ENCODE peak calls at places on chromosomes 7 and 10, in ten cellular contexts. N is activated CD8-positive, alpha-beta memory T cell treated with anti-CD3 and anti-CD28 coated beads, Interleukin-2, amount 50 U/mL, for 48 hours; C is substantia nigra; U is AG10803; T is activated CD4-positive, CD25-positive, alpha-beta regulatory T cell treated with anti-CD3 and anti-CD28 coated beads, Interleukin-2, amount 50 U/mL, for 72 hours; P is AG09319; Z is GM04503; I is astrocyte of the spinal cord; A is thoracic aorta; R is CD4-positive, CD25-positive, alpha-beta regulatory T cell. Y is an unnamed sample.

GRCh38 chr10:112520864-112521263 is 73.8 kb downstream of the VTI1A start:
- DNase-seq in N (no peak), C (no peak), U (no peak), T (no peak), P (no peak), Z (no peak), I (no peak), A (no peak), R (no peak), Y (no peak)

GRCh38 chr10:12097791-12098190 is 29.0 kb downstream of the DHTKD1 start:
- DNase-seq in N (no peak), C (no peak), U (no peak), T (no peak), P (no peak), Z (no peak), I (no peak), A (no peak), R (no peak), Y (peak)

GRCh38 chr10:71433983-71434744 is 37.4 kb downstream of the CDH23 start:
- DNase-seq in N (peak), C (no peak), U (no peak), T (no peak), P (no peak), Z (no peak), I (no peak), A (no peak), R (no peak), Y (no peak)

GRCh38 chr7:69813637-69814240 is 215.5 kb downstream of the AUTS2 start:
- DNase-seq in N (no peak), C (no peak), U (peak), T (no peak), P (no peak), Z (no peak), I (no peak), A (no peak), R (no peak), Y (no peak)

GRCh38 chr10:21197838-21198237 is 300.7 kb upstream of the NEBL start:
- DNase-seq in N (no peak), C (no peak), U (no peak), T (no peak), P (no peak), Z (no peak), I (no peak), A (no peak), R (no peak), Y (no peak)

GRCh38 chr10:100370561-100370975 is 23.5 kb downstream of the SCD start:
- DNase-seq in N (no peak), C (no peak), U (peak), T (no peak), P (no peak), Z (no peak), I (peak), A (no peak), R (peak), Y (no peak)

GRCh38 chr10:71232089-71232998 is 20.0 kb downstream of the UNC5B start:
- DNase-seq in N (no peak), C (peak), U (peak), T (no peak), P (peak), Z (no peak), I (peak), A (no peak), R (no peak), Y (no peak)

GRCh38 chr7:44967571-44968446 is 11.0 kb downstream of the MYO1G start:
- DNase-seq in N (peak), C (no peak), U (no peak), T (peak), P (no peak), Z (no peak), I (no peak), A (no peak), R (no peak), Y (no peak)

GRCh38 chr10:17001961-17002749 is 127.5 kb downstream of the CUBN start:
- DNase-seq in N (no peak), C (no peak), U (peak), T (no peak), P (peak), Z (peak), I (peak), A (peak), R (no peak), Y (peak)

GRCh38 chr7:99112097-99112496 is 31.8 kb downstream of the SMURF1 start:
- DNase-seq in N (no peak), C (no peak), U (no peak), T (no peak), P (no peak), Z (no peak), I (no peak), A (no peak), R (no peak), Y (no peak)

GRCh38 chr7:76396039-76396732 is 13.3 kb downstream of the SSC4D start:
- DNase-seq in N (no peak), C (no peak), U (no peak), T (no peak), P (no peak), Z (no peak), I (no peak), A (no peak), R (no peak), Y (no peak)

GRCh38 chr7:85384376-85384775 is 197.5 kb upstream of the SEMA3D start:
- DNase-seq in N (no peak), C (no peak), U (no peak), T (no peak), P (no peak), Z (no peak), I (no peak), A (no peak), R (no peak), Y (no peak)

GRCh38 chr10:119505131-119505551 is 37.4 kb downstream of the RGS10 start:
- DNase-seq in N (no peak), C (no peak), U (peak), T (no peak), P (no peak), Z (no peak), I (no peak), A (no peak), R (no peak), Y (no peak)

GRCh38 chr10:21173433-21173963 is 276.4 kb upstream of the NEBL start:
- DNase-seq in N (no peak), C (peak), U (no peak), T (no peak), P (no peak), Z (no peak), I (no peak), A (no peak), R (no peak), Y (no peak)

GRCh38 chr7:11193131-11193867 is 219.6 kb downstream of the PHF14 start:
- DNase-seq in N (no peak), C (no peak), U (peak), T (no peak), P (peak), Z (no peak), I (peak), A (no peak), R (no peak), Y (no peak)

GRCh38 chr7:33190688-33191304 is 61.4 kb downstream of the BBS9 start:
- DNase-seq in N (no peak), C (no peak), U (no peak), T (no peak), P (no peak), Z (no peak), I (no peak), A (no peak), R (no peak), Y (no peak)

GRCh38 chr7:81956520-81956919 is 186.7 kb upstream of the HGF start:
- DNase-seq in N (no peak), C (no peak), U (peak), T (no peak), P (peak), Z (peak), I (peak), A (no peak), R (no peak), Y (no peak)

GRCh38 chr7:111076205-111076604 is 14.7 kb upstream of the LRRN3 start:
- DNase-seq in N (no peak), C (no peak), U (peak), T (peak), P (no peak), Z (peak), I (peak), A (no peak), R (no peak), Y (no peak)

GRCh38 chr10:65618125-65618524 is 1307.7 kb upstream of the LRRTM3 start:
- DNase-seq in N (no peak), C (no peak), U (peak), T (no peak), P (no peak), Z (no peak), I (no peak), A (no peak), R (no peak), Y (no peak)

GRCh38 chr7:36264123-36264916 is 111.3 kb downstream of the EEPD1 start:
- DNase-seq in N (no peak), C (no peak), U (peak), T (no peak), P (no peak), Z (no peak), I (no peak), A (no peak), R (no peak), Y (no peak)

GRCh38 chr7:65448824-65449504 is 75.3 kb downstream of the ZNF92 start:
- DNase-seq in N (no peak), C (no peak), U (peak), T (no peak), P (peak), Z (peak), I (peak), A (no peak), R (no peak), Y (peak)

GRCh38 chr10:101311440-101312067 is 42.4 kb upstream of the BTRC start:
- DNase-seq in N (no peak), C (no peak), U (no peak), T (no peak), P (no peak), Z (no peak), I (no peak), A (no peak), R (no peak), Y (no peak)

GRCh38 chr7:128781126-128781525 is 5.5 kb upstream of the OPN1SW start:
- DNase-seq in N (no peak), C (no peak), U (peak), T (no peak), P (no peak), Z (peak), I (peak), A (no peak), R (no peak), Y (peak)

GRCh38 chr10:117938104-117938503 is 108.6 kb downstream of the RAB11FIP2 start:
- DNase-seq in N (no peak), C (no peak), U (no peak), T (no peak), P (no peak), Z (no peak), I (no peak), A (no peak), R (no peak), Y (no peak)

GRCh38 chr10:35460852-35461460 is 124.6 kb downstream of the CCNY start:
- DNase-seq in N (no peak), C (no peak), U (no peak), T (no peak), P (no peak), Z (no peak), I (peak), A (no peak), R (no peak), Y (no peak)

GRCh38 chr10:79400567-79401004 is 44.8 kb downstream of the ZCCHC24 start:
- DNase-seq in N (peak), C (peak), U (no peak), T (peak), P (no peak), Z (no peak), I (no peak), A (no peak), R (peak), Y (no peak)

GRCh38 chr7:51138121-51139085 is 178.2 kb downstream of the COBL start:
- DNase-seq in N (no peak), C (no peak), U (no peak), T (no peak), P (no peak), Z (no peak), I (no peak), A (no peak), R (no peak), Y (no peak)

GRCh38 chr7:132276986-132277716 is 299.1 kb downstream of the PLXNA4 start:
- DNase-seq in N (no peak), C (no peak), U (peak), T (no peak), P (no peak), Z (peak), I (no peak), A (no peak), R (no peak), Y (no peak)

GRCh38 chr7:157612664-157613561 is 276.1 kb downstream of the DNAJB6 start:
- DNase-seq in N (peak), C (no peak), U (no peak), T (peak), P (no peak), Z (no peak), I (peak), A (no peak), R (peak), Y (no peak)

GRCh38 chr10:63157845-63158624 is 24.9 kb downstream of the NRBF2 start:
- DNase-seq in N (no peak), C (no peak), U (peak), T (no peak), P (peak), Z (peak), I (peak), A (no peak), R (peak), Y (peak)

GRCh38 chr7:117941138-117941810 is 68.0 kb upstream of the CTTNBP2 start:
- DNase-seq in N (no peak), C (no peak), U (peak), T (no peak), P (peak), Z (no peak), I (no peak), A (no peak), R (no peak), Y (no peak)

GRCh38 chr7:33043875-33044718 is 18.5 kb downstream of the NT5C3A start:
- DNase-seq in N (no peak), C (no peak), U (no peak), T (no peak), P (no peak), Z (no peak), I (no peak), A (no peak), R (no peak), Y (no peak)

GRCh38 chr7:53119514-53119933 is 84.1 kb downstream of the POM121L12 start:
- DNase-seq in N (no peak), C (no peak), U (no peak), T (no peak), P (no peak), Z (no peak), I (peak), A (no peak), R (no peak), Y (no peak)

GRCh38 chr10:70982443-70982842 is 94.1 kb upstream of the PCBD1 start:
- DNase-seq in N (no peak), C (no peak), U (no peak), T (no peak), P (no peak), Z (no peak), I (no peak), A (no peak), R (peak), Y (no peak)

GRCh38 chr10:371515-371914 is 236.3 kb downstream of the ZMYND11 start:
- DNase-seq in N (no peak), C (no peak), U (no peak), T (no peak), P (no peak), Z (no peak), I (no peak), A (no peak), R (no peak), Y (no peak)

GRCh38 chr10:115050375-115050960 is 42.7 kb upstream of the ATRNL1 start:
- DNase-seq in N (no peak), C (no peak), U (no peak), T (no peak), P (no peak), Z (no peak), I (no peak), A (no peak), R (no peak), Y (no peak)

GRCh38 chr7:3042861-3043489 is 692 bp downstream of the CARD11 start:
- DNase-seq in N (peak), C (no peak), U (no peak), T (peak), P (no peak), Z (no peak), I (no peak), A (no peak), R (peak), Y (no peak)

GRCh38 chr10:12042409-12042796 is 206 bp downstream of the UPF2 start:
- DNase-seq in N (peak), C (no peak), U (no peak), T (peak), P (no peak), Z (no peak), I (no peak), A (no peak), R (no peak), Y (no peak)